ENCODE peak calls at places on chromosomes 13 and 19, in eight cellular contexts. One of them, this sample, is unnamed.
A peak's percentile ranks its signal among the peaks of the same experiment; 100 is the strongest.

GRCh38 chr19:41795031-41795461 is 1.3 kb upstream of the CEACAM3 start:
- DNase-seq in head of caudate nucleus: no peak
- DNase-seq in AG08396: no peak
- DNase-seq in hippocampal formation: no peak
- DNase-seq in stimulated activated CD8-positive, alpha-beta memory T cell treated with anti-CD3 and anti-CD28 coated beads, Interleukin-4, amount 100 ng/mL, for 48 hours: peak; percentile 74
- DNase-seq in stimulated activated CD4-positive, alpha-beta T cell treated with anti-CD3 and anti-CD28 coated beads, Interleukin-4, amount 100 ng/mL, for 1 hour: peak; percentile 53
- DNase-seq in ELR: peak; percentile 59
- DNase-seq in ascending aorta: no peak
- DNase-seq in this sample: no peak

GRCh38 chr19:7219056-7219455 is 75.2 kb downstream of the INSR start:
- DNase-seq in stimulated activated CD4-positive, alpha-beta T cell treated with anti-CD3 and anti-CD28 coated beads, Interleukin-4, amount 100 ng/mL, for 1 hour: no peak
- DNase-seq in head of caudate nucleus: no peak
- DNase-seq in AG08396: no peak
- DNase-seq in stimulated activated CD8-positive, alpha-beta memory T cell treated with anti-CD3 and anti-CD28 coated beads, Interleukin-4, amount 100 ng/mL, for 48 hours: no peak
- DNase-seq in ascending aorta: no peak
- DNase-seq in hippocampal formation: no peak
- DNase-seq in ELR: no peak
- DNase-seq in this sample: no peak

GRCh38 chr19:33812388-33813330 is 16.0 kb downstream of the KCTD15 start:
- DNase-seq in head of caudate nucleus: no peak
- DNase-seq in ELR: no peak
- DNase-seq in AG08396: no peak
- DNase-seq in ascending aorta: no peak
- DNase-seq in stimulated activated CD4-positive, alpha-beta T cell treated with anti-CD3 and anti-CD28 coated beads, Interleukin-4, amount 100 ng/mL, for 1 hour: no peak
- DNase-seq in stimulated activated CD8-positive, alpha-beta memory T cell treated with anti-CD3 and anti-CD28 coated beads, Interleukin-4, amount 100 ng/mL, for 48 hours: no peak
- DNase-seq in hippocampal formation: no peak
- DNase-seq in this sample: no peak

GRCh38 chr19:4061683-4062575 is 4.8 kb downstream of the ZBTB7A start:
- DNase-seq in stimulated activated CD4-positive, alpha-beta T cell treated with anti-CD3 and anti-CD28 coated beads, Interleukin-4, amount 100 ng/mL, for 1 hour: no peak
- DNase-seq in hippocampal formation: no peak
- DNase-seq in head of caudate nucleus: no peak
- DNase-seq in ELR: no peak
- DNase-seq in stimulated activated CD8-positive, alpha-beta memory T cell treated with anti-CD3 and anti-CD28 coated beads, Interleukin-4, amount 100 ng/mL, for 48 hours: peak; percentile 39
- DNase-seq in ascending aorta: no peak
- DNase-seq in AG08396: no peak
- DNase-seq in this sample: no peak

GRCh38 chr19:1416014-1416841 is 8.8 kb downstream of the DAZAP1 start:
- DNase-seq in hippocampal formation: no peak
- DNase-seq in head of caudate nucleus: no peak
- DNase-seq in ELR: no peak
- DNase-seq in AG08396: no peak
- DNase-seq in stimulated activated CD8-positive, alpha-beta memory T cell treated with anti-CD3 and anti-CD28 coated beads, Interleukin-4, amount 100 ng/mL, for 48 hours: no peak
- DNase-seq in stimulated activated CD4-positive, alpha-beta T cell treated with anti-CD3 and anti-CD28 coated beads, Interleukin-4, amount 100 ng/mL, for 1 hour: no peak
- DNase-seq in ascending aorta: no peak
- DNase-seq in this sample: no peak

GRCh38 chr13:114099918-114100445 is 32.4 kb downstream of the RASA3 start:
- DNase-seq in stimulated activated CD4-positive, alpha-beta T cell treated with anti-CD3 and anti-CD28 coated beads, Interleukin-4, amount 100 ng/mL, for 1 hour: no peak
- DNase-seq in hippocampal formation: no peak
- DNase-seq in AG08396: peak; percentile 54
- DNase-seq in ELR: peak; percentile 71
- DNase-seq in ascending aorta: peak; percentile 64
- DNase-seq in stimulated activated CD8-positive, alpha-beta memory T cell treated with anti-CD3 and anti-CD28 coated beads, Interleukin-4, amount 100 ng/mL, for 48 hours: no peak
- DNase-seq in head of caudate nucleus: no peak
- DNase-seq in this sample: no peak

GRCh38 chr13:46575321-46575721 is 22.4 kb downstream of the LRCH1 start:
- DNase-seq in head of caudate nucleus: no peak
- DNase-seq in ascending aorta: no peak
- DNase-seq in ELR: peak; percentile 58
- DNase-seq in stimulated activated CD8-positive, alpha-beta memory T cell treated with anti-CD3 and anti-CD28 coated beads, Interleukin-4, amount 100 ng/mL, for 48 hours: no peak
- DNase-seq in stimulated activated CD4-positive, alpha-beta T cell treated with anti-CD3 and anti-CD28 coated beads, Interleukin-4, amount 100 ng/mL, for 1 hour: no peak
- DNase-seq in hippocampal formation: no peak
- DNase-seq in AG08396: peak; percentile 15
- DNase-seq in this sample: no peak

GRCh38 chr19:50663280-50663790 is 14.1 kb downstream of the C19orf81 start:
- DNase-seq in ascending aorta: no peak
- DNase-seq in hippocampal formation: no peak
- DNase-seq in AG08396: no peak
- DNase-seq in ELR: peak; percentile 57
- DNase-seq in stimulated activated CD8-positive, alpha-beta memory T cell treated with anti-CD3 and anti-CD28 coated beads, Interleukin-4, amount 100 ng/mL, for 48 hours: no peak
- DNase-seq in stimulated activated CD4-positive, alpha-beta T cell treated with anti-CD3 and anti-CD28 coated beads, Interleukin-4, amount 100 ng/mL, for 1 hour: no peak
- DNase-seq in head of caudate nucleus: no peak
- DNase-seq in this sample: no peak

GRCh38 chr13:22740264-22740663 is 440.5 kb upstream of the SGCG start:
- DNase-seq in head of caudate nucleus: no peak
- DNase-seq in stimulated activated CD4-positive, alpha-beta T cell treated with anti-CD3 and anti-CD28 coated beads, Interleukin-4, amount 100 ng/mL, for 1 hour: no peak
- DNase-seq in stimulated activated CD8-positive, alpha-beta memory T cell treated with anti-CD3 and anti-CD28 coated beads, Interleukin-4, amount 100 ng/mL, for 48 hours: no peak
- DNase-seq in hippocampal formation: no peak
- DNase-seq in AG08396: no peak
- DNase-seq in ELR: no peak
- DNase-seq in ascending aorta: no peak
- DNase-seq in this sample: no peak

GRCh38 chr19:1616396-1616795 is 11.1 kb upstream of the UQCR11 start:
- DNase-seq in ascending aorta: no peak
- DNase-seq in hippocampal formation: no peak
- DNase-seq in head of caudate nucleus: no peak
- DNase-seq in stimulated activated CD8-positive, alpha-beta memory T cell treated with anti-CD3 and anti-CD28 coated beads, Interleukin-4, amount 100 ng/mL, for 48 hours: no peak
- DNase-seq in stimulated activated CD4-positive, alpha-beta T cell treated with anti-CD3 and anti-CD28 coated beads, Interleukin-4, amount 100 ng/mL, for 1 hour: no peak
- DNase-seq in ELR: peak; percentile 69
- DNase-seq in AG08396: no peak
- DNase-seq in this sample: no peak

GRCh38 chr19:53808710-53809125 is 15.4 kb downstream of the NLRP12 start:
- DNase-seq in ELR: peak; percentile 66
- DNase-seq in stimulated activated CD4-positive, alpha-beta T cell treated with anti-CD3 and anti-CD28 coated beads, Interleukin-4, amount 100 ng/mL, for 1 hour: no peak
- DNase-seq in AG08396: peak; percentile 50
- DNase-seq in ascending aorta: no peak
- DNase-seq in stimulated activated CD8-positive, alpha-beta memory T cell treated with anti-CD3 and anti-CD28 coated beads, Interleukin-4, amount 100 ng/mL, for 48 hours: no peak
- DNase-seq in head of caudate nucleus: no peak
- DNase-seq in hippocampal formation: peak; percentile 32
- DNase-seq in this sample: no peak

GRCh38 chr13:21344662-21345176 is 114.4 kb downstream of the ZDHHC20 start:
- DNase-seq in hippocampal formation: no peak
- DNase-seq in AG08396: no peak
- DNase-seq in stimulated activated CD8-positive, alpha-beta memory T cell treated with anti-CD3 and anti-CD28 coated beads, Interleukin-4, amount 100 ng/mL, for 48 hours: peak; percentile 44
- DNase-seq in ELR: no peak
- DNase-seq in stimulated activated CD4-positive, alpha-beta T cell treated with anti-CD3 and anti-CD28 coated beads, Interleukin-4, amount 100 ng/mL, for 1 hour: no peak
- DNase-seq in head of caudate nucleus: no peak
- DNase-seq in ascending aorta: no peak
- DNase-seq in this sample: no peak

GRCh38 chr13:41603917-41604316 is 146.6 kb downstream of the RGCC start:
- DNase-seq in hippocampal formation: no peak
- DNase-seq in stimulated activated CD4-positive, alpha-beta T cell treated with anti-CD3 and anti-CD28 coated beads, Interleukin-4, amount 100 ng/mL, for 1 hour: no peak
- DNase-seq in ELR: peak; percentile 88
- DNase-seq in ascending aorta: no peak
- DNase-seq in stimulated activated CD8-positive, alpha-beta memory T cell treated with anti-CD3 and anti-CD28 coated beads, Interleukin-4, amount 100 ng/mL, for 48 hours: no peak
- DNase-seq in head of caudate nucleus: no peak
- DNase-seq in AG08396: no peak
- DNase-seq in this sample: no peak

GRCh38 chr19:752652-753517 is 2.0 kb downstream of the MISP start:
- DNase-seq in stimulated activated CD4-positive, alpha-beta T cell treated with anti-CD3 and anti-CD28 coated beads, Interleukin-4, amount 100 ng/mL, for 1 hour: no peak
- DNase-seq in AG08396: peak; percentile 87
- DNase-seq in head of caudate nucleus: no peak
- DNase-seq in ascending aorta: no peak
- DNase-seq in hippocampal formation: no peak
- DNase-seq in ELR: peak; percentile 89
- DNase-seq in stimulated activated CD8-positive, alpha-beta memory T cell treated with anti-CD3 and anti-CD28 coated beads, Interleukin-4, amount 100 ng/mL, for 48 hours: no peak
- DNase-seq in this sample: no peak